ENCODE peak calls at places on chromosomes 4 and X, in five cellular contexts. J, V, O, L and H are unnamed samples.

GRCh38 chr4:72552447-72552846 is 16.6 kb downstream of the ADAMTS3 start:
- DNase-seq in J (no peak), V (no peak), O (no peak), L (no peak), H (no peak)

GRCh38 chrX:15292861-15293260 is 22.6 kb downstream of the ASB11 start:
- DNase-seq in J (no peak), V (no peak), O (no peak), L (no peak), H (no peak)

GRCh38 chr4:107740950-107741701 is 21.1 kb upstream of the PAPSS1 start:
- DNase-seq in J (no peak), V (peak), O (no peak), L (peak), H (no peak)

GRCh38 chr4:59200992-59201391 is 1999.1 kb upstream of the ADGRL3 start:
- DNase-seq in J (no peak), V (no peak), O (no peak), L (no peak), H (no peak)

GRCh38 chrX:55907968-55908607 is 190.5 kb downstream of the RRAGB start:
- DNase-seq in J (no peak), V (peak), O (peak), L (peak), H (no peak)

GRCh38 chr4:164410401-164410800 is 343.5 kb upstream of the SMIM31 start:
- DNase-seq in J (no peak), V (no peak), O (no peak), L (no peak), H (no peak)

GRCh38 chr4:10192331-10192730 is 75.7 kb upstream of the WDR1 start:
- DNase-seq in J (no peak), V (no peak), O (no peak), L (no peak), H (no peak)

GRCh38 chrX:22987452-22987851 is 12.3 kb upstream of the DDX53 start:
- DNase-seq in J (no peak), V (no peak), O (no peak), L (peak), H (no peak)

GRCh38 chrX:154799554-154800348 is 5.5 kb downstream of the MPP1 start:
- DNase-seq in J (no peak), V (no peak), O (no peak), L (peak), H (no peak)